ENCODE peak calls at places on chromosomes 1 and 21, in nine cellular contexts. N is NCI-H345; Z is COR-L47; A is CD8-positive, alpha-beta memory T cell; I is DND-41; W is iPS DF 19.7; K is fibroblast of lung; Y is neural crest cell; D is naive thymus-derived CD8-positive, alpha-beta T cell. Q is an unnamed sample.

GRCh38 chr1:5748286-5749225 is 243.7 kb downstream of the NPHP4 start:
- DNase-seq in K (no peak), A (no peak), N (no peak), Z (no peak), D (no peak), Y (no peak), W (no peak), I (no peak), Q (no peak)

GRCh38 chr1:25433389-25434186 is 2.9 kb downstream of the MACO1 start:
- DNase-seq in W (no peak), A (no peak), D (no peak), I (no peak), K (no peak), Y (no peak), N (no peak), Z (no peak), Q (no peak)

GRCh38 chr1:5640845-5641244 is 351.4 kb downstream of the NPHP4 start:
- DNase-seq in Z (peak; percentile 41), D (no peak), Y (no peak), I (no peak), A (no peak), K (no peak), N (no peak), W (peak; percentile 38), Q (no peak)

GRCh38 chr1:205064741-205065316 is 19.4 kb downstream of the TMEM81 start:
- DNase-seq in Z (no peak), I (no peak), K (no peak), W (no peak), D (no peak), Y (no peak), A (no peak), N (no peak), Q (no peak)

GRCh38 chr1:231487910-231488309 is 40.6 kb upstream of the TSNAX start:
- DNase-seq in A (no peak), I (no peak), Z (no peak), W (no peak), D (no peak), N (no peak), Y (no peak), K (no peak), Q (no peak)

GRCh38 chr1:108947871-108948525 is 15.3 kb downstream of the CLCC1 start:
- DNase-seq in W (peak; percentile 35), D (no peak), K (peak; percentile 25), A (no peak), Y (no peak), I (no peak), N (no peak), Z (no peak), Q (no peak)

GRCh38 chr21:32519945-32520884 is 65.1 kb downstream of the TCP10L start:
- DNase-seq in I (no peak), W (no peak), Z (no peak), Y (no peak), A (no peak), D (no peak), K (no peak), N (no peak), Q (no peak)

GRCh38 chr1:74426208-74426932 is 86.0 kb downstream of the LRRC53 start:
- DNase-seq in K (peak; percentile 14), D (no peak), W (no peak), A (no peak), Z (peak; percentile 63), N (peak; percentile 32), I (no peak), Y (no peak), Q (no peak)

GRCh38 chr1:24175033-24175755 is 11.9 kb downstream of the IFNLR1 start:
- DNase-seq in K (no peak), A (no peak), I (no peak), W (no peak), Y (no peak), N (no peak), Z (no peak), D (no peak), Q (no peak)

GRCh38 chr21:15063081-15063820 is 1.5 kb downstream of the NRIP1 start:
- DNase-seq in Y (no peak), I (peak; percentile 20), K (peak; percentile 50), D (no peak), N (no peak), A (no peak), W (no peak), Z (no peak), Q (no peak)

GRCh38 chr21:17818158-17819113 is 720 bp downstream of the C21orf91 start:
- DNase-seq in D (peak; percentile 51), N (peak; percentile 41), I (peak; percentile 56), Z (peak; percentile 15), K (peak; percentile 40), A (peak; percentile 44), Y (peak; percentile 39), W (no peak), Q (no peak)

GRCh38 chr1:221315330-221315729 is 426.6 kb downstream of the DUSP10 start:
- DNase-seq in Z (no peak), W (no peak), K (peak; percentile 85), I (no peak), N (no peak), A (no peak), D (no peak), Y (no peak), Q (no peak)

GRCh38 chr21:38683222-38683621 is 122.5 kb upstream of the ETS2 start:
- DNase-seq in D (no peak), Z (no peak), Y (no peak), A (no peak), K (no peak), I (no peak), W (no peak), N (no peak), Q (no peak)

GRCh38 chr1:218262259-218262658 is 22.8 kb upstream of the RRP15 start:
- DNase-seq in N (no peak), W (no peak), A (no peak), K (no peak), Y (no peak), D (no peak), Z (no peak), I (no peak), Q (no peak)

GRCh38 chr1:69737527-69738176 is 169.9 kb downstream of the LRRC7 start:
- DNase-seq in I (peak; percentile 38), N (peak; percentile 65), Y (peak; percentile 34), Z (peak; percentile 59), D (peak; percentile 3), K (peak; percentile 58), A (no peak), W (peak; percentile 30), Q (peak; percentile 11)

GRCh38 chr1:172928412-172928811 is 122.3 kb downstream of the TNFSF18 start:
- DNase-seq in D (no peak), W (no peak), N (no peak), A (no peak), Z (no peak), I (no peak), K (peak; percentile 91), Y (no peak), Q (no peak)

GRCh38 chr1:67738401-67738800 is 53.4 kb downstream of the GADD45A start:
- DNase-seq in K (no peak), A (no peak), Y (no peak), I (no peak), D (no peak), W (no peak), Z (no peak), N (no peak), Q (no peak)

GRCh38 chr1:190296453-190296852 is 181.2 kb downstream of the BRINP3 start:
- DNase-seq in W (no peak), I (no peak), N (no peak), Y (no peak), D (no peak), A (no peak), K (no peak), Z (no peak), Q (no peak)

GRCh38 chr21:33299181-33299752 is 25.5 kb upstream of the IFNAR1 start:
- DNase-seq in A (no peak), I (peak; percentile 22), Z (no peak), W (no peak), N (no peak), Y (no peak), K (no peak), D (peak; percentile 25), Q (peak; percentile 25)

GRCh38 chr21:45584786-45585185 is 42.5 kb upstream of the SLC19A1 start:
- DNase-seq in Z (no peak), K (no peak), N (no peak), W (no peak), D (no peak), Y (no peak), A (no peak), I (no peak), Q (no peak)

GRCh38 chr1:15709226-15709625 is 25.1 kb downstream of the PLEKHM2 start:
- DNase-seq in W (no peak), K (no peak), N (no peak), D (no peak), Z (no peak), A (no peak), Y (no peak), I (no peak), Q (no peak)

GRCh38 chr1:155646307-155646706 is 36.3 kb downstream of the MSTO1 start:
- DNase-seq in W (no peak), D (no peak), A (no peak), Z (no peak), Y (no peak), N (no peak), K (peak; percentile 34), I (no peak), Q (no peak)

GRCh38 chr1:34884961-34885360 is 25.4 kb upstream of the SMIM12 start:
- DNase-seq in A (no peak), Z (no peak), N (no peak), Y (no peak), I (no peak), W (peak; percentile 42), K (no peak), D (no peak), Q (no peak)

GRCh38 chr1:212683357-212683722 is 16.3 kb downstream of the BATF3 start:
- DNase-seq in I (peak; percentile 65), Y (no peak), W (no peak), D (no peak), Z (no peak), N (no peak), A (peak; percentile 23), K (no peak), Q (peak; percentile 81)

GRCh38 chr21:36879827-36880226 is 86.6 kb downstream of the HLCS start:
- DNase-seq in A (no peak), Z (no peak), K (no peak), I (no peak), W (no peak), N (no peak), D (no peak), Y (no peak), Q (no peak)

GRCh38 chr1:226082959-226083302 is 20.4 kb downstream of the H3-3A start:
- DNase-seq in D (no peak), Z (peak; percentile 27), W (no peak), K (peak; percentile 48), A (no peak), N (peak; percentile 35), I (no peak), Y (peak; percentile 57), Q (no peak)

GRCh38 chr1:5907966-5908365 is 84.3 kb downstream of the NPHP4 start:
- DNase-seq in A (no peak), K (no peak), Y (no peak), Z (no peak), D (no peak), W (no peak), N (no peak), I (no peak), Q (no peak)

GRCh38 chr1:29328897-29329775 is 92.8 kb downstream of the PTPRU start:
- DNase-seq in I (no peak), D (no peak), W (no peak), Z (no peak), Y (no peak), K (no peak), N (no peak), A (no peak), Q (no peak)

GRCh38 chr1:202189919-202190715 is 3.5 kb upstream of the LGR6 start:
- DNase-seq in A (no peak), I (no peak), W (no peak), D (no peak), N (no peak), K (no peak), Y (no peak), Z (no peak), Q (no peak)